ENCODE peak calls at places on chromosomes 7 and 10, in nine cellular contexts. Q, F, B, D, S, E, X, U and P are unnamed samples.

GRCh38 chr10:3571310-3571825 is 213.6 kb downstream of the KLF6 start:
- DNase-seq in Q (no peak), F (no peak), B (no peak), D (no peak), S (no peak), E (no peak), X (no peak), U (no peak), P (no peak)

GRCh38 chr7:34247468-34247867 is 342.1 kb downstream of the BMPER start:
- DNase-seq in Q (no peak), F (no peak), B (no peak), D (no peak), S (peak), E (peak), X (no peak), U (no peak), P (no peak)

GRCh38 chr10:44173558-44173894 is 211.4 kb downstream of the CXCL12 start:
- DNase-seq in Q (no peak), F (no peak), B (no peak), D (no peak), S (peak), E (no peak), X (no peak), U (no peak), P (no peak)

GRCh38 chr7:95780665-95781064 is 8.3 kb downstream of the DYNC1I1 start:
- DNase-seq in Q (no peak), F (no peak), B (no peak), D (no peak), S (no peak), E (no peak), X (no peak), U (no peak), P (no peak)

GRCh38 chr10:96588601-96589419 is 2.0 kb upstream of the TM9SF3 start:
- DNase-seq in Q (no peak), F (peak), B (no peak), D (no peak), S (peak), E (no peak), X (peak), U (no peak), P (no peak)

GRCh38 chr7:73723813-73724212 is 4.3 kb upstream of the STX1A start:
- DNase-seq in Q (no peak), F (no peak), B (no peak), D (no peak), S (no peak), E (no peak), X (no peak), U (no peak), P (no peak)

GRCh38 chr7:44072364-44073231 is 7.2 kb upstream of the PGAM2 start:
- DNase-seq in Q (peak), F (peak), B (peak), D (peak), S (peak), E (peak), X (no peak), U (peak), P (no peak)

GRCh38 chr10:43295436-43295835 is 28.6 kb upstream of the RASGEF1A start:
- DNase-seq in Q (no peak), F (no peak), B (no peak), D (no peak), S (no peak), E (no peak), X (no peak), U (no peak), P (no peak)

GRCh38 chr10:72764151-72764550 is 72.2 kb downstream of the MCU start:
- DNase-seq in Q (no peak), F (no peak), B (peak), D (no peak), S (peak), E (peak), X (no peak), U (no peak), P (no peak)

GRCh38 chr10:17787087-17787942 is 21.8 kb upstream of the MRC1 start:
- DNase-seq in Q (no peak), F (no peak), B (peak), D (no peak), S (peak), E (peak), X (no peak), U (peak), P (no peak)

GRCh38 chr7:14133752-14134151 is 144.3 kb upstream of the ETV1 start:
- DNase-seq in Q (no peak), F (no peak), B (no peak), D (no peak), S (no peak), E (no peak), X (no peak), U (no peak), P (no peak)

GRCh38 chr7:92058899-92059298 is 75.4 kb downstream of the CYP51A1 start:
- DNase-seq in Q (no peak), F (no peak), B (no peak), D (no peak), S (no peak), E (no peak), X (no peak), U (no peak), P (no peak)

GRCh38 chr7:80259-81236 is 111.8 kb upstream of the FAM20C start:
- DNase-seq in Q (peak), F (no peak), B (no peak), D (no peak), S (no peak), E (no peak), X (no peak), U (no peak), P (no peak)

GRCh38 chr7:20328027-20328426 is 2.7 kb upstream of the ITGB8 start:
- DNase-seq in Q (no peak), F (no peak), B (no peak), D (no peak), S (no peak), E (no peak), X (no peak), U (no peak), P (no peak)

GRCh38 chr10:53619678-53620077 is 847.1 kb upstream of the MBL2 start:
- DNase-seq in Q (peak), F (no peak), B (no peak), D (no peak), S (peak), E (no peak), X (no peak), U (no peak), P (no peak)

GRCh38 chr10:102643346-102644065 is 773 bp upstream of the TRIM8 start:
- DNase-seq in Q (no peak), F (no peak), B (no peak), D (peak), S (peak), E (peak), X (peak), U (peak), P (no peak)

GRCh38 chr10:47008769-47009168 is 97.5 kb downstream of the PTPN20 start:
- DNase-seq in Q (no peak), F (no peak), B (no peak), D (no peak), S (no peak), E (no peak), X (no peak), U (no peak), P (no peak)

GRCh38 chr10:77104459-77104980 is 533.1 kb downstream of the KCNMA1 start:
- DNase-seq in Q (no peak), F (no peak), B (peak), D (no peak), S (peak), E (peak), X (no peak), U (no peak), P (no peak)

GRCh38 chr10:37763132-37763531 is 94.3 kb downstream of the ZNF248 start:
- DNase-seq in Q (no peak), F (no peak), B (no peak), D (no peak), S (no peak), E (no peak), X (no peak), U (no peak), P (no peak)

GRCh38 chr7:69691327-69691726 is 93.1 kb downstream of the AUTS2 start:
- DNase-seq in Q (no peak), F (no peak), B (no peak), D (no peak), S (no peak), E (no peak), X (no peak), U (no peak), P (no peak)

GRCh38 chr10:4372601-4373000 is 453.4 kb upstream of the AKR1E2 start:
- DNase-seq in Q (no peak), F (no peak), B (no peak), D (no peak), S (peak), E (peak), X (no peak), U (no peak), P (no peak)

GRCh38 chr7:157962458-157963306 is 624.9 kb downstream of the PTPRN2 start:
- DNase-seq in Q (no peak), F (no peak), B (no peak), D (no peak), S (no peak), E (no peak), X (no peak), U (no peak), P (no peak)

GRCh38 chr10:7345717-7346116 is 65.1 kb downstream of the SFMBT2 start:
- DNase-seq in Q (no peak), F (no peak), B (no peak), D (no peak), S (no peak), E (no peak), X (no peak), U (no peak), P (no peak)

GRCh38 chr10:98296514-98296913 is 28.5 kb upstream of the LOXL4 start:
- DNase-seq in Q (no peak), F (no peak), B (no peak), D (no peak), S (peak), E (no peak), X (no peak), U (no peak), P (no peak)

GRCh38 chr7:14420768-14421167 is 431.3 kb upstream of the ETV1 start:
- DNase-seq in Q (no peak), F (no peak), B (peak), D (no peak), S (no peak), E (no peak), X (no peak), U (peak), P (no peak)

GRCh38 chr7:119281181-119281846 is 991.7 kb upstream of the KCND2 start:
- DNase-seq in Q (no peak), F (no peak), B (no peak), D (no peak), S (no peak), E (no peak), X (no peak), U (no peak), P (no peak)

GRCh38 chr7:37421820-37422219 is 26.8 kb downstream of the ELMO1 start:
- DNase-seq in Q (no peak), F (no peak), B (no peak), D (no peak), S (no peak), E (peak), X (no peak), U (no peak), P (no peak)

GRCh38 chr7:66921396-66921917 is 432 bp downstream of the TMEM248 start:
- DNase-seq in Q (no peak), F (no peak), B (peak), D (no peak), S (peak), E (peak), X (no peak), U (peak), P (peak)

GRCh38 chr10:77592946-77593636 is 44.5 kb downstream of the KCNMA1 start:
- DNase-seq in Q (no peak), F (no peak), B (peak), D (no peak), S (peak), E (peak), X (no peak), U (no peak), P (no peak)

GRCh38 chr7:28315565-28316420 is 96.5 kb upstream of the CREB5 start:
- DNase-seq in Q (no peak), F (no peak), B (no peak), D (no peak), S (peak), E (peak), X (no peak), U (no peak), P (no peak)

GRCh38 chr7:123616244-123616643 is 14.6 kb downstream of the ASB15 start:
- DNase-seq in Q (no peak), F (no peak), B (no peak), D (no peak), S (no peak), E (no peak), X (no peak), U (no peak), P (no peak)

GRCh38 chr10:88702848-88703597 is 3.0 kb upstream of the LIPK start:
- DNase-seq in Q (peak), F (no peak), B (no peak), D (no peak), S (no peak), E (no peak), X (no peak), U (peak), P (no peak)

GRCh38 chr10:126014309-126014708 is 117.9 kb downstream of the FANK1 start:
- DNase-seq in Q (no peak), F (no peak), B (no peak), D (no peak), S (peak), E (peak), X (no peak), U (no peak), P (no peak)

GRCh38 chr7:64888561-64888900 is 14.5 kb upstream of the ZNF273 start:
- DNase-seq in Q (no peak), F (no peak), B (no peak), D (no peak), S (peak), E (peak), X (peak), U (peak), P (no peak)

GRCh38 chr10:92490387-92490786 is 83.5 kb downstream of the IDE start:
- DNase-seq in Q (no peak), F (no peak), B (no peak), D (no peak), S (peak), E (no peak), X (no peak), U (no peak), P (no peak)

GRCh38 chr10:16520900-16521299 is 779 bp downstream of the C1QL3 start:
- DNase-seq in Q (no peak), F (peak), B (no peak), D (no peak), S (peak), E (peak), X (no peak), U (peak), P (peak)

GRCh38 chr10:75770634-75771081 is 339.2 kb downstream of the LRMDA start:
- DNase-seq in Q (no peak), F (no peak), B (no peak), D (no peak), S (no peak), E (peak), X (no peak), U (no peak), P (no peak)

GRCh38 chr7:69845721-69846495 is 247.6 kb downstream of the AUTS2 start:
- DNase-seq in Q (no peak), F (no peak), B (no peak), D (no peak), S (no peak), E (no peak), X (no peak), U (no peak), P (no peak)

GRCh38 chr10:6151087-6151977 is 51.4 kb upstream of the PFKFB3 start:
- DNase-seq in Q (no peak), F (peak), B (no peak), D (peak), S (peak), E (peak), X (no peak), U (peak), P (peak)

GRCh38 chr10:69645296-69645665 is 15.2 kb downstream of the FAM241B start:
- DNase-seq in Q (peak), F (no peak), B (no peak), D (peak), S (no peak), E (no peak), X (no peak), U (peak), P (no peak)